ENCODE peak calls at places on chromosomes 11 and 22, in four cellular contexts. B is ureter, E is HEK293T, X is LoVo. N is an unnamed sample.

GRCh38 chr11:66800720-66801428 is 42.4 kb upstream of the RCE1 start:
- DNase-seq in E (no peak), B (no peak), X (no peak), N (no peak)

GRCh38 chr22:37020192-37020479 is 594 bp downstream of the MPST start:
- DNase-seq in E (peak), B (peak), X (peak), N (peak)

GRCh38 chr11:44443836-44444769 is 121.4 kb upstream of the CD82 start:
- DNase-seq in E (no peak), B (no peak), X (no peak), N (no peak)

GRCh38 chr11:109527496-109527895 is 105.5 kb downstream of the C11orf87 start:
- DNase-seq in B (no peak), E (no peak), X (no peak), N (no peak)

GRCh38 chr11:95148421-95148820 is 58.8 kb downstream of the ENDOD1 start:
- DNase-seq in B (no peak), E (no peak), X (no peak), N (no peak)

GRCh38 chr11:36012410-36012809 is 68.5 kb downstream of the LDLRAD3 start:
- DNase-seq in X (no peak), E (no peak), B (no peak), N (peak)

GRCh38 chr11:128453444-128454336 is 133.7 kb downstream of the ETS1 start:
- DNase-seq in E (no peak), X (no peak), B (peak), N (no peak)

GRCh38 chr11:112526699-112527410 is 266.2 kb upstream of the PLET1 start:
- DNase-seq in B (no peak), X (no peak), E (no peak), N (no peak)

GRCh38 chr22:45903355-45904149 is 73.4 kb downstream of the WNT7B start:
- DNase-seq in B (no peak), X (no peak), E (no peak), N (no peak)

GRCh38 chr22:26740253-26740652 is 82.9 kb downstream of the MIAT start:
- DNase-seq in B (no peak), X (no peak), E (no peak), N (no peak)

GRCh38 chr11:100515087-100515486 is 172.0 kb upstream of the ARHGAP42 start:
- DNase-seq in E (no peak), B (no peak), X (no peak), N (no peak)

GRCh38 chr11:35615911-35616900 is 2.1 kb upstream of the FJX1 start:
- DNase-seq in B (no peak), X (peak), E (no peak), N (peak)

GRCh38 chr22:22556995-22557925 is 1.8 kb downstream of the PRAME start:
- DNase-seq in B (no peak), X (no peak), E (no peak), N (peak)

GRCh38 chr22:36816635-36817428 is at the start of gene PVALB:
- DNase-seq in X (no peak), B (no peak), E (peak), N (no peak)

GRCh38 chr22:18987765-18988164 is 51.7 kb upstream of the PRODH start:
- DNase-seq in E (peak), B (no peak), X (peak), N (peak)

GRCh38 chr11:129696309-129696989 is 119.2 kb upstream of the TMEM45B start:
- DNase-seq in B (no peak), E (no peak), X (no peak), N (no peak)

GRCh38 chr11:60657880-60658279 is 41.5 kb upstream of the MS4A8 start:
- DNase-seq in E (no peak), X (no peak), B (no peak), N (no peak)

GRCh38 chr11:84825140-84825539 is 802.0 kb downstream of the DLG2 start:
- DNase-seq in X (no peak), B (no peak), E (no peak), N (no peak)

GRCh38 chr22:46738961-46739870 is 1.2 kb upstream of the CERK start:
- DNase-seq in B (no peak), X (peak), E (no peak), N (peak)

GRCh38 chr22:35432226-35432905 is 32.4 kb downstream of the MCM5 start:
- DNase-seq in B (no peak), X (no peak), E (no peak), N (no peak)

GRCh38 chr11:94934362-94934761 is 39.0 kb downstream of the CWC15 start:
- DNase-seq in B (no peak), X (no peak), E (no peak), N (peak)

GRCh38 chr11:44049832-44050231 is 2.1 kb downstream of the ACCSL start:
- DNase-seq in X (no peak), E (no peak), B (no peak), N (no peak)

GRCh38 chr11:44333271-44334218 is 23.6 kb upstream of the ALX4 start:
- DNase-seq in B (no peak), E (no peak), X (peak), N (no peak)

GRCh38 chr11:37372667-37373066 is 774.6 kb upstream of the RAG2 start:
- DNase-seq in E (no peak), B (no peak), X (no peak), N (no peak)

GRCh38 chr11:31968774-31969433 is 122.0 kb upstream of the RCN1 start:
- DNase-seq in E (no peak), B (no peak), X (no peak), N (no peak)

GRCh38 chr11:17516551-17517150 is 27.6 kb downstream of the USH1C start:
- DNase-seq in X (no peak), B (no peak), E (no peak), N (no peak)

GRCh38 chr22:22125579-22126468 is 118.8 kb upstream of the VPREB1 start:
- DNase-seq in B (no peak), E (no peak), X (no peak), N (no peak)

GRCh38 chr11:12242071-12242672 is 131.8 kb downstream of the MICAL2 start:
- DNase-seq in E (no peak), X (no peak), B (no peak), N (no peak)

GRCh38 chr11:34263462-34264186 is 94.2 kb downstream of the ABTB2 start:
- DNase-seq in E (no peak), X (peak), B (peak), N (no peak)

GRCh38 chr11:64849600-64850356 is 5.3 kb upstream of the CDC42BPG start:
- DNase-seq in X (no peak), B (no peak), E (no peak), N (no peak)

GRCh38 chr11:131978351-131978750 is 607.9 kb downstream of the NTM start:
- DNase-seq in B (no peak), E (no peak), X (no peak), N (no peak)

GRCh38 chr11:68269414-68270081 is 2.2 kb downstream of the C11orf24 start:
- DNase-seq in B (no peak), E (no peak), X (no peak), N (no peak)

GRCh38 chr22:30436196-30436595 is 10.6 kb downstream of the MTFP1 start:
- DNase-seq in E (no peak), B (no peak), X (no peak), N (no peak)

GRCh38 chr11:92828576-92828975 is 140.9 kb upstream of the MTNR1B start:
- DNase-seq in B (no peak), X (no peak), E (no peak), N (peak)

GRCh38 chr22:42151924-42152635 is 21.5 kb upstream of the CYP2D6 start:
- DNase-seq in E (no peak), X (no peak), B (no peak), N (no peak)

GRCh38 chr11:77171254-77171653 is 43.2 kb downstream of the MYO7A start:
- DNase-seq in X (no peak), E (no peak), B (no peak), N (no peak)